ENCODE peak calls at places on chromosomes 11 and 22, in eight cellular contexts. E is thyroid gland, F is HAP-1, B is skeletal muscle cell, N is AG08396, X is NCI-H1417, C is anterior cingulate cortex, O is HTR-8/SVneo. L is an unnamed sample.
A peak's percentile ranks its signal among the peaks of the same experiment; 100 is the strongest.

GRCh38 chr11:67616431-67617242 is 9.9 kb downstream of the NDUFV1 start:
- DNase-seq in C (no peak), E (peak; percentile 97), N (no peak), F (no peak), X (peak; percentile 40), O (no peak), B (no peak), L (no peak)

GRCh38 chr22:36587289-36588154 is 58.6 kb upstream of the EIF3D start:
- DNase-seq in E (no peak), C (no peak), X (no peak), B (peak; percentile 23), N (peak; percentile 72), O (no peak), F (no peak), L (no peak)

GRCh38 chr11:63999349-64000025 is 13.2 kb downstream of the OTUB1 start:
- DNase-seq in X (no peak), E (peak; percentile 86), N (peak; percentile 68), F (peak; percentile 22), C (no peak), B (no peak), O (no peak), L (no peak)

GRCh38 chr11:38446336-38446735 is 1848.3 kb upstream of the RAG2 start:
- DNase-seq in C (no peak), O (peak; percentile 8), X (no peak), F (no peak), B (no peak), E (no peak), N (no peak), L (no peak)

GRCh38 chr11:127925430-127925829 is 661.9 kb downstream of the ETS1 start:
- DNase-seq in N (no peak), E (no peak), X (peak; percentile 31), O (no peak), C (no peak), F (no peak), B (peak; percentile 31), L (no peak)

GRCh38 chr11:85525711-85526110 is 101.4 kb downstream of the DLG2 start:
- DNase-seq in C (no peak), N (no peak), F (no peak), B (no peak), O (no peak), E (no peak), X (no peak), L (no peak)

GRCh38 chr11:113859665-113860064 is 15.7 kb downstream of the USP28 start:
- DNase-seq in C (no peak), N (no peak), F (no peak), B (no peak), O (no peak), E (no peak), X (no peak), L (no peak)

GRCh38 chr22:44182591-44183588 is 2.2 kb downstream of the PARVG start:
- DNase-seq in C (peak; percentile 13), N (no peak), O (no peak), X (no peak), E (no peak), F (no peak), B (no peak), L (no peak)

GRCh38 chr11:4480577-4481539 is 1.6 kb upstream of the OR52K1 start:
- DNase-seq in B (peak; percentile 8), C (no peak), F (peak; percentile 48), N (peak; percentile 19), O (no peak), E (no peak), X (no peak), L (no peak)

GRCh38 chr11:7664867-7665266 is 8.4 kb downstream of the CYB5R2 start:
- DNase-seq in O (no peak), F (no peak), X (no peak), E (no peak), C (no peak), B (no peak), N (no peak), L (no peak)

L was measured in brain pericyte.